ENCODE peak calls at places on chromosomes 16 and 17, in five cellular contexts. Q is fibroblast of lung, V is activated B cell treated with CpG ODN at 0.5 μM for 24 hours, I is heart left ventricle, L is kidney epithelial cell. B is an unnamed sample.

GRCh38 chr17:333626-334396 is 18.8 kb downstream of the RPH3AL start:
- DNase-seq in Q (peak; percentile 19), V (no peak), I (peak; percentile 85), L (no peak), B (no peak)

GRCh38 chr16:57760357-57761160 is 25.0 kb downstream of the KATNB1 start:
- DNase-seq in Q (no peak), V (no peak), I (no peak), L (no peak), B (no peak)

GRCh38 chr17:79991140-79991923 is 44.3 kb downstream of the TBC1D16 start:
- DNase-seq in Q (peak; percentile 82), V (peak; percentile 67), I (peak; percentile 82), L (no peak), B (peak; percentile 76)

GRCh38 chr17:69485901-69486643 is 71.6 kb downstream of the MAP2K6 start:
- DNase-seq in Q (peak; percentile 39), V (no peak), I (no peak), L (no peak), B (no peak)

GRCh38 chr17:81256616-81257015 is 17.5 kb downstream of the NDUFAF8 start:
- DNase-seq in Q (peak; percentile 37), V (no peak), I (no peak), L (peak; percentile 61), B (no peak)

GRCh38 chr16:58644765-58645487 is 15.3 kb upstream of the CNOT1 start:
- DNase-seq in Q (no peak), V (no peak), I (no peak), L (no peak), B (no peak)

GRCh38 chr17:15354256-15354655 is 12.9 kb upstream of the TEKT3 start:
- DNase-seq in Q (no peak), V (no peak), I (no peak), L (no peak), B (no peak)

GRCh38 chr17:8621585-8621984 is 8.9 kb downstream of the MYH10 start:
- DNase-seq in Q (peak; percentile 45), V (no peak), I (no peak), L (no peak), B (peak; percentile 30)

GRCh38 chr16:72620853-72621252 is 427.1 kb downstream of the ZFHX3 start:
- DNase-seq in Q (no peak), V (no peak), I (no peak), L (no peak), B (no peak)

GRCh38 chr17:65413390-65413789 is 148.1 kb downstream of the AXIN2 start:
- DNase-seq in Q (no peak), V (no peak), I (no peak), L (no peak), B (no peak)

GRCh38 chr17:43401293-43401692 is 2.5 kb downstream of the ARL4D start:
- DNase-seq in Q (peak; percentile 74), V (no peak), I (no peak), L (peak; percentile 79), B (no peak)

GRCh38 chr16:66662445-66663194 is 33.9 kb downstream of the CMTM4 start:
- DNase-seq in Q (peak; percentile 58), V (no peak), I (no peak), L (no peak), B (no peak)

GRCh38 chr16:30953511-30954124 is 3.9 kb upstream of the SETD1A start:
- DNase-seq in Q (peak; percentile 67), V (peak; percentile 42), I (no peak), L (no peak), B (peak; percentile 54)

GRCh38 chr16:22308824-22309520 is 11.8 kb downstream of the POLR3E start:
- DNase-seq in Q (no peak), V (no peak), I (no peak), L (no peak), B (no peak)

GRCh38 chr16:47731252-47731651 is 270.1 kb downstream of the PHKB start:
- DNase-seq in Q (peak; percentile 97), V (no peak), I (no peak), L (peak; percentile 25), B (no peak)

GRCh38 chr16:85201566-85201965 is 89.3 kb upstream of the CIBAR2 start:
- DNase-seq in Q (no peak), V (no peak), I (no peak), L (no peak), B (no peak)

GRCh38 chr17:3667366-3668278 is 756 bp downstream of the TAX1BP3 start:
- DNase-seq in Q (peak; percentile 93), V (no peak), I (peak; percentile 93), L (peak; percentile 54), B (no peak)

GRCh38 chr16:20675488-20676267 is 21.8 kb downstream of the ACSM1 start:
- DNase-seq in Q (no peak), V (no peak), I (peak; percentile 23), L (peak; percentile 59), B (peak; percentile 38)

GRCh38 chr17:57121308-57122042 is 36.4 kb downstream of the AKAP1 start:
- DNase-seq in Q (peak; percentile 51), V (no peak), I (no peak), L (no peak), B (no peak)

GRCh38 chr17:51165680-51166197 is 472 bp upstream of the NME2 start:
- DNase-seq in Q (no peak), V (no peak), I (no peak), L (no peak), B (no peak)

GRCh38 chr17:33192961-33193911 is 99.9 kb downstream of the ASIC2 start:
- DNase-seq in Q (no peak), V (no peak), I (no peak), L (peak; percentile 76), B (no peak)

GRCh38 chr17:79026345-79027273 is 2.6 kb downstream of the C1QTNF1 start:
- DNase-seq in Q (peak; percentile 74), V (no peak), I (peak; percentile 42), L (no peak), B (no peak)

GRCh38 chr17:49821916-49822315 is 26.0 kb downstream of the TAC4 start:
- DNase-seq in Q (no peak), V (no peak), I (no peak), L (no peak), B (no peak)

GRCh38 chr17:17089796-17090641 is 47.8 kb downstream of the MPRIP start:
- DNase-seq in Q (no peak), V (no peak), I (no peak), L (no peak), B (no peak)

GRCh38 chr16:49619811-49620157 is 236.1 kb downstream of the ZNF423 start:
- DNase-seq in Q (no peak), V (no peak), I (no peak), L (no peak), B (no peak)

GRCh38 chr17:27439342-27439741 is 16.9 kb upstream of the KSR1 start:
- DNase-seq in Q (no peak), V (no peak), I (no peak), L (no peak), B (no peak)

GRCh38 chr16:12617401-12617819 is 186.3 kb downstream of the CPPED1 start:
- DNase-seq in Q (no peak), V (no peak), I (no peak), L (no peak), B (no peak)

GRCh38 chr17:69592692-69593350 is 178.3 kb downstream of the MAP2K6 start:
- DNase-seq in Q (peak; percentile 76), V (no peak), I (no peak), L (no peak), B (no peak)

GRCh38 chr16:13118091-13118490 is 216.7 kb downstream of the SHISA9 start:
- DNase-seq in Q (no peak), V (no peak), I (no peak), L (no peak), B (no peak)

GRCh38 chr17:50203086-50203485 is 1.7 kb upstream of the COL1A1 start:
- DNase-seq in Q (peak; percentile 47), V (peak; percentile 5), I (no peak), L (no peak), B (no peak)

GRCh38 chr17:57461082-57461481 is 204.8 kb downstream of the MSI2 start:
- DNase-seq in Q (no peak), V (no peak), I (no peak), L (no peak), B (no peak)

GRCh38 chr16:46688657-46689491 is at the start of gene VPS35:
- DNase-seq in Q (peak; percentile 99), V (peak; percentile 99), I (peak; percentile 100), L (peak; percentile 88), B (peak; percentile 96)
- TF ChIP-seq CTCF in Q (no peak), V (no peak), I (no peak), L (peak; percentile 35), B (peak; percentile 15)

DNA sequence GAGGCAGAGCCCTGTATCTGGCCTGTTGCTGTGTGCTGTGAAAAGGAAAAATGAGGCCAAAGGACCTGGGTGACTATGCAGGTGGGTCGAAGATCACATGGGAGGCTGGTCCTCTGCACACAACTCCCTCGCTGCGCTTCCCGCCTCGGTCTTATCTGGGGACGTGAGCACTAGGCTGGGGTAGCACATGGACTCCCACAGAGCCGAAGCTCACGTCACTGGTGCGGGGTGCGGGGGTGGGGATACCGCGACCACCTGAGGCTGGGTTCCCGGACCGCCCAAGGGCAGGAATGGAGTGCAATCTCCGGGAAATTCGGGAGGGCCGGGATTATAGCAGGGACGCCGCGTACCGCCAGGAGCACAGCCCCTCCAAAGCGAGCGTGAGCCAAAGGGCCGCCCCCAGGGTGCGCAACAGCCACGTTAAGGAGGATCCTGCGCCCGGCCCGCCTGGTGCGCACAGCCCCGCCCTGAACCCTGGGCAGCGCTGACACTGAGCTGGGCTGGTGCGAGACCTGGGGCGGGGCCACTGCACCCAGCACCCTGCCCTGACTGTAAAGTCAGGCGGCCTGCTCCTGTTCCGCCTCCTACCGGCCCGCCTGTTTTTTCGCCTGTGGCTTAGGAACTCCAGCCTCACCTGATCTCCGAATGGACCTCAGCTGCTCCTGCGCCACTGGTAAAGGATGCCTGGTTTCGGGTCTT is 4.8 kb downstream of the MT1A start:
- DNase-seq in Q (peak; percentile 38), V (peak; percentile 42), I (peak; percentile 63), L (no peak), B (no peak)
- TF ChIP-seq CTCF in Q (no peak), V (no peak), I (peak; percentile 42), L (peak; percentile 66), B (no peak)

GRCh38 chr17:12865769-12866168 is 76.5 kb downstream of the ARHGAP44 start:
- DNase-seq in Q (no peak), V (no peak), I (no peak), L (no peak), B (no peak)

GRCh38 chr17:12867726-12868125 is 78.4 kb downstream of the ARHGAP44 start:
- DNase-seq in Q (no peak), V (no peak), I (no peak), L (no peak), B (no peak)

DNA sequence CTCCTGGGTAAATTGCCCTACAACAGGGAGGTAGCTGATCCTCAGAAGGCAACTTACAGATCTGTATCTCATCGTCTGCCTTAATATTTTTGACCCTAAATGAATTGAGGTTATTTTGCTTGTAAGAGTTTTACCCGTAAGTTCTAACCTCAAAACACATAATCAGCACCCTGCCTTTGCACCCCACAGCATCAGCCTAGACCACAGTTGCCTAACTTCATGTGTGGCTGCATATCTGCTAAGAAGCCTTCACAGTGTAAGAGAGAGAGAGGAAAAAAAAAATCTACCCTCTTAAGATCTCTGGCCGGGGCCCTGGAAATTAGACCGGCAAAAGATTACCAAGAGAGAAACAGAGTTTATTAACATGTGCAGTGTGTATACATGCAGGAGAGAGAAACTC is 76.9 kb downstream of the ARHGAP44 start:
- DNase-seq in Q (no peak), V (no peak), I (no peak), L (no peak), B (no peak)
- TF ChIP-seq CTCF in Q (no peak), V (no peak), I (no peak), L (no peak), B (no peak)

DNA sequence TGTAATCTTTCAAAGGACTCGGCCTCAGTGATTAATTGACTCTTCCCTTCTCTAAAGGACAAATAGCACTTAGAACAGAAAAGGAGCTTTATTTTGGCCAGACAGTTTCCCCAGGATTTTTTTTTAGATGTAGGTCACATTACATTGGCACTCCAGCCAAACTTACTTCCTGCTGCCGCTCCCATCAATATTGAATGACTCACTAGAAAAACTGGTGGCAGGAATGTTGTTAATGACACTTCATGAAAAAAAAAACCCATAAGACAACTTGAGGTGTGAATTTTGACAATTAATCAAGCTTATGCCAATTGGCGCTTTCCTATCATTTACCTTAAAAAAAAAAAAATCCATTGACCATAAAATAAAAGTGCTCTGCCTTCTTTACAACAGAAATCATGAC is 432.5 kb downstream of the TOX3 start:
- DNase-seq in Q (no peak), V (no peak), I (no peak), L (peak; percentile 31), B (no peak)
- TF ChIP-seq CTCF in Q (no peak), V (no peak), I (no peak), L (no peak), B (no peak)